ENCODE peak calls at places on chromosomes 16 and 17, in five cellular contexts. U, X, Y, V and Q are unnamed samples.
A peak's percentile ranks its signal among the peaks of the same experiment; 100 is the strongest.

GRCh38 chr16:2090481-2090797 is 42.7 kb downstream of the TSC2 start:
- DNase-seq in V (no peak), Y (no peak), U (no peak), X (no peak), Q (no peak)

GRCh38 chr16:87490091-87490798 is 2.6 kb downstream of the ZCCHC14 start:
- DNase-seq in U (no peak), Y (peak; percentile 15), V (no peak), X (no peak), Q (no peak)

GRCh38 chr16:22672830-22673210 is 141.1 kb upstream of the HS3ST2 start:
- DNase-seq in X (no peak), U (no peak), V (no peak), Y (no peak), Q (no peak)

GRCh38 chr16:85392756-85393673 is 220.1 kb upstream of the GSE1 start:
- DNase-seq in V (no peak), U (no peak), Y (no peak), X (no peak), Q (no peak)

GRCh38 chr16:553601-554296 is 6.4 kb upstream of the PRR35 start:
- DNase-seq in Y (no peak), X (no peak), V (no peak), U (no peak), Q (no peak)

GRCh38 chr17:60392042-60392844 is at the start of gene USP32:
- DNase-seq in U (peak; percentile 94), Y (peak; percentile 100), X (peak; percentile 98), V (peak; percentile 99), Q (peak; percentile 97)

GRCh38 chr16:73171380-73171779 is 123.5 kb upstream of the ZFHX3 start:
- DNase-seq in X (no peak), U (no peak), Y (no peak), V (no peak), Q (no peak)

GRCh38 chr16:30893082-30893743 is 664 bp downstream of the BCL7C start:
- DNase-seq in Y (no peak), U (peak; percentile 38), X (no peak), V (no peak), Q (no peak)

GRCh38 chr17:80375186-80375585 is 39.8 kb upstream of the ENDOV start:
- DNase-seq in X (no peak), Y (no peak), V (no peak), U (no peak), Q (no peak)

GRCh38 chr17:69339937-69340336 is 13.0 kb upstream of the ABCA5 start:
- DNase-seq in U (no peak), Y (no peak), X (no peak), V (no peak), Q (no peak)

GRCh38 chr17:58531661-58532554 is 17.5 kb upstream of the MTMR4 start:
- DNase-seq in Y (peak; percentile 55), X (no peak), V (no peak), U (peak; percentile 85), Q (no peak)

GRCh38 chr16:3716831-3717234 is 491 bp downstream of the TRAP1 start:
- DNase-seq in X (no peak), Y (peak; percentile 12), V (peak; percentile 29), U (peak; percentile 48), Q (no peak)

GRCh38 chr17:2087597-2088211 is 32.8 kb downstream of the HIC1 start:
- DNase-seq in V (no peak), X (no peak), Y (peak; percentile 44), U (peak; percentile 62), Q (no peak)

GRCh38 chr16:71297252-71297651 is 8.1 kb upstream of the CMTR2 start:
- DNase-seq in U (no peak), Y (peak; percentile 14), V (peak; percentile 4), X (no peak), Q (no peak)

GRCh38 chr17:7634384-7634783 is 4.4 kb downstream of the SHBG start:
- DNase-seq in Y (peak; percentile 76), X (no peak), U (peak; percentile 31), V (peak; percentile 71), Q (no peak)

GRCh38 chr16:14199624-14200023 is 128.5 kb downstream of the MRTFB start:
- DNase-seq in U (no peak), X (no peak), Y (no peak), V (no peak), Q (no peak)

GRCh38 chr17:1727258-1727789 is 2.8 kb downstream of the WDR81 start:
- DNase-seq in X (no peak), Y (no peak), V (no peak), U (no peak), Q (no peak)

GRCh38 chr16:10976663-10977062 is 32.3 kb downstream of the CLEC16A start:
- DNase-seq in X (no peak), V (no peak), Y (no peak), U (no peak), Q (no peak)

GRCh38 chr17:7882068-7882467 is 6.5 kb upstream of the CHD3 start:
- DNase-seq in U (no peak), X (no peak), V (no peak), Y (no peak), Q (no peak)

GRCh38 chr17:13735444-13735843 is 133.7 kb upstream of the HS3ST3A1 start:
- DNase-seq in Y (peak; percentile 30), X (no peak), U (no peak), V (peak; percentile 7), Q (no peak)

GRCh38 chr17:34237458-34237857 is 17.6 kb upstream of the CCL2 start:
- DNase-seq in U (no peak), Y (no peak), V (no peak), X (no peak), Q (no peak)

GRCh38 chr17:41664587-41665565 is 23.8 kb upstream of the EIF1 start:
- DNase-seq in U (no peak), Y (peak; percentile 30), V (no peak), X (no peak), Q (no peak)

GRCh38 chr17:28570716-28571254 is 539 bp downstream of the PIGS start:
- DNase-seq in V (peak; percentile 42), X (no peak), U (peak; percentile 56), Y (no peak), Q (no peak)

GRCh38 chr16:57606147-57606846 is 22.1 kb upstream of the ADGRG1 start:
- DNase-seq in Y (no peak), X (no peak), U (no peak), V (no peak), Q (no peak)

GRCh38 chr17:55641559-55642160 is 81.0 kb downstream of the TMEM100 start:
- DNase-seq in Y (peak; percentile 85), X (peak; percentile 54), V (peak; percentile 73), U (peak; percentile 17), Q (peak; percentile 46)

GRCh38 chr16:1812732-1813163 is 13.9 kb downstream of the HAGH start:
- DNase-seq in U (no peak), V (peak; percentile 80), X (peak; percentile 27), Y (peak; percentile 92), Q (no peak)

GRCh38 chr17:2906907-2907306 is 110.7 kb downstream of the RAP1GAP2 start:
- DNase-seq in U (no peak), X (no peak), V (no peak), Y (no peak), Q (no peak)

GRCh38 chr17:45006927-45007461 is 38.9 kb upstream of the C1QL1 start:
- DNase-seq in X (no peak), V (no peak), Y (no peak), U (no peak), Q (no peak)

DNA sequence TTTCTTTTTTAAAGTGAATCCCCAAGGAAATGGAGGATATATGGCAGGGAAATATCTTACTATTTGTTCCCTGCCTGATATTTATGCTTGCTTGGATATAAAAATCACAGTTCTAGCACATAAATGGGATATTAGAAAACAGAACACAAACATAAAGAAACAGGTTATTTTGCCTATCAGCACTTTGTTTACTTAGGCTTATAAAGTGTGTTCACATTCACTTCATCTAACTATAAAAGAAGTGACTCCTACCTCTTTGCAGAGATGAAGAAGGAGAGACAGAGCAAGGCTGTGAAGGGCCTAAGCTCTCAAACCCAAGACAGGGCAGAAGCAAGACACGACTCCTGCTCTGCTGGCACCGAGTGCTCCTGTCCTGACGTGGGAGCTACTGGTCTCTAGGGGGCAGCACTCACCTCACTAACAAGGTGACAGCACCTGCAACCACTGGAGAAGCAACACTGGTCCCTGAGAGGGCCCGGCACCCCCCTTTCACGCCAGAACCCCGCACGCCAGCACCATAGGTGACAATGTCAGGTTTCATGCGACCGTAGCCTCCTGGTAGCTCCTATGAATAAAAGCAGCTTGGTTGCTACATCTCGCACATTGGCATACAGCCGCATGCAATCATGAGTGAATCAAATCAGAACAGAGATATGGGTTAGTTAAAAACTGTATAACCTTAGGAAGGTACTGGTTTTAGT is 32.0 kb downstream of the MBTPS1 start:
- DNase-seq in U (peak; percentile 81), Y (peak; percentile 72), V (peak; percentile 79), X (no peak), Q (no peak)
- TF ChIP-seq CTCF in U (peak; percentile 87), Y (peak; percentile 79), V (peak; percentile 80), X (peak; percentile 73), Q (no peak)

GRCh38 chr16:67661864-67662652 is 1.3 kb downstream of the PARD6A start:
- DNase-seq in Y (no peak), V (no peak), X (no peak), U (no peak), Q (no peak)

GRCh38 chr16:67661101-67661661 is 421 bp downstream of the PARD6A start:
- DNase-seq in Y (peak; percentile 42), X (no peak), U (no peak), V (peak; percentile 41), Q (no peak)

GRCh38 chr16:67658849-67659674 is 998 bp downstream of the ACD start:
- DNase-seq in Y (no peak), V (no peak), U (no peak), X (no peak), Q (no peak)

GRCh38 chr16:67659675-67660563 is at the start of gene ACD:
- DNase-seq in Y (peak; percentile 91), V (peak; percentile 90), X (peak; percentile 64), U (peak; percentile 100), Q (peak; percentile 58)

DNA sequence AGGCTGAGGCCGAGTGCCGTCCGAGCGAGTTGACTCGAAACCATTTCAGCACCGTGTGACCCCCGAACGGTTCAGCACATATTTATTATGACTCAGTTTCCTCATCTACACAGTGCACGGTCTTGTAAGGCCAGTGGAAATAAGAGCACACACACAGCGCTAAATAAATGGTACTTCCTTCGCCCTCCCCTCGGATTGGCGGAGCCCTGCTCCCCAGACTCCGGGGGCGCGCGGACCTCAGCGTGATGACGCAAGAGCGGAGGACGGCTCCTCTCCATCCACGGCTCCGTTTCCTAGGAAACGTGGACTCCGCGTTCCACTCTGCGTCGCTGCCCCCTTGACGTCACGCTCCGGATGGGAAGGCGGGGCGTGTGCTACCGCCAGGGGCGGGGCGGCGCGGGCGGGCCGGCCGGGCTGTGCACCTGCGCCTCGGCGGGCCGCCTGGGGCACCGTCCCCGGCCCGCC is at the start of gene PARD6A:
- DNase-seq in U (peak; percentile 100), V (peak; percentile 96), Y (peak; percentile 98), X (peak; percentile 87), Q (peak; percentile 68)
- TF ChIP-seq CTCF in U (no peak), V (no peak), Y (no peak), X (no peak), Q (no peak)

DNA sequence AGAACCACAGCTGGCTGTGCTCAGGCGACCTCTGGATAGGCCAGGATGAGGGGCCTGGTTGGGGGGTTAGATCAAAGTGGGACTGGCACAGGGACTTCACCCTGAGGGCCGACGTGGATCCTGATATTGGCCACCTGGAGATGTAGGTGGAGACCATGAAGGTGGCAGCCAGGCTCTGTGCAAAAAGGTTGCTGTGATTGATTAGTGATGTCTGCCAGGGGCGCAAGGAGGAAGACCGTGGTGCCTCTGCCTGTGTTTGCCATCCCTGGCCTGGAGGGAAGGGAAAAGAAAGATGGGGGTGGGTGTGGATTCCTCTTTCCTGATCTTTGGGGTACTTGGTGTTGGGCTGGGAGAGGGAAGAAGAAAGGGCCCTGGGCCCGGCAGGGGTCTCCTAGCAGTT is 529 bp upstream of the SCN4A start:
- DNase-seq in X (no peak), Y (no peak), U (no peak), V (no peak), Q (no peak)
- TF ChIP-seq CTCF in X (no peak), Y (no peak), U (no peak), V (no peak), Q (no peak)

GRCh38 chr16:50578147-50578546 is 30.0 kb downstream of the NKD1 start:
- DNase-seq in Y (no peak), V (no peak), U (peak; percentile 47), X (no peak), Q (no peak)
- TF ChIP-seq CTCF in Y (no peak), V (no peak), U (no peak), X (no peak), Q (no peak)